ENCODE peak calls at places on chromosomes 16 and 17, in nine cellular contexts. W is transverse colon, Z is H1, O is breast epithelium, S is tibial nerve, B is K562, F is A549, I is esophagus squamous epithelium, A is right lobe of liver. R is an unnamed sample.

GRCh38 chr16:58661199-58661830 is 23.3 kb downstream of the SLC38A7 start:
- DNase-seq in S (no peak), I (no peak), Z (peak; percentile 19), F (peak; percentile 94), A (no peak), W (peak; percentile 38), O (no peak), B (peak; percentile 53), R (no peak)

GRCh38 chr16:30738984-30739951 is 9.0 kb upstream of the PHKG2 start:
- DNase-seq in S (no peak), Z (no peak), B (no peak), F (no peak), A (no peak), O (no peak), I (no peak), W (no peak), R (no peak)

GRCh38 chr16:10385725-10386516 is at the start of gene ATF7IP2:
- DNase-seq in B (peak; percentile 96), I (peak; percentile 45), O (peak; percentile 66), Z (peak; percentile 89), S (peak; percentile 38), A (peak; percentile 95), F (peak; percentile 96), W (peak; percentile 86), R (peak; percentile 80)

GRCh38 chr17:50256826-50257573 is 17.3 kb upstream of the TMEM92 start:
- DNase-seq in F (no peak), S (no peak), I (no peak), B (peak; percentile 47), O (no peak), A (no peak), Z (no peak), W (no peak), R (no peak)

GRCh38 chr17:49753959-49754391 is 10.0 kb downstream of the FAM117A start:
- DNase-seq in W (no peak), Z (no peak), O (no peak), I (no peak), B (peak; percentile 27), F (no peak), A (no peak), S (no peak), R (no peak)

GRCh38 chr16:7338826-7339225 is 6.2 kb downstream of the RBFOX1 start:
- DNase-seq in I (no peak), B (no peak), W (no peak), O (no peak), Z (no peak), S (no peak), F (no peak), A (no peak), R (no peak)

GRCh38 chr17:49343273-49343672 is 18.8 kb downstream of the ZNF652 start:
- DNase-seq in Z (no peak), O (no peak), S (no peak), A (no peak), W (no peak), B (no peak), F (no peak), I (no peak), R (no peak)

GRCh38 chr17:44314524-44314868 is 6.1 kb downstream of the RUNDC3A start:
- DNase-seq in I (no peak), B (no peak), S (no peak), Z (no peak), A (no peak), F (no peak), O (no peak), W (no peak), R (no peak)

GRCh38 chr17:47686661-47687327 is 7.2 kb upstream of the TBKBP1 start:
- DNase-seq in B (no peak), F (no peak), Z (no peak), S (no peak), O (no peak), W (no peak), A (no peak), I (no peak), R (no peak)

GRCh38 chr17:75878174-75878998 is at the start of gene TRIM47:
- DNase-seq in Z (no peak), I (no peak), O (peak; percentile 59), W (peak; percentile 78), B (peak; percentile 91), S (peak; percentile 55), F (peak; percentile 75), A (peak; percentile 79), R (peak; percentile 77)

GRCh38 chr17:77846531-77847085 is 111.9 kb upstream of the TNRC6C start:
- DNase-seq in O (no peak), B (no peak), I (no peak), S (no peak), W (no peak), A (peak; percentile 33), F (no peak), Z (no peak), R (no peak)

GRCh38 chr17:50432125-50432762 is 6.2 kb downstream of the ACSF2 start:
- DNase-seq in B (no peak), S (no peak), Z (no peak), I (no peak), A (no peak), O (no peak), F (no peak), W (no peak), R (no peak)

GRCh38 chr16:81647527-81647926 is 131.6 kb upstream of the PLCG2 start:
- DNase-seq in F (peak; percentile 80), A (no peak), Z (no peak), B (peak; percentile 59), O (no peak), S (no peak), I (no peak), W (no peak), R (no peak)

GRCh38 chr17:61116577-61116976 is 283.1 kb upstream of the TBX2 start:
- DNase-seq in O (no peak), S (no peak), W (no peak), I (no peak), A (no peak), F (no peak), Z (no peak), B (no peak), R (no peak)

GRCh38 chr17:61118871-61119270 is 280.8 kb upstream of the TBX2 start:
- DNase-seq in F (no peak), B (no peak), O (no peak), S (no peak), A (no peak), I (no peak), W (no peak), Z (no peak), R (no peak)

GRCh38 chr17:61122356-61122913 is 277.2 kb upstream of the TBX2 start:
- DNase-seq in I (no peak), W (no peak), Z (no peak), B (no peak), S (no peak), A (no peak), F (no peak), O (no peak), R (no peak)

GRCh38 chr17:61117983-61118382 is 281.7 kb upstream of the TBX2 start:
- DNase-seq in I (no peak), O (no peak), F (no peak), Z (no peak), S (no peak), W (no peak), A (no peak), B (no peak), R (no peak)
- TF ChIP-seq POLR2A in I (no peak), O (no peak), F (no peak), Z (no peak), S (no peak), W (no peak), A (no peak), B (no peak), R (no peak)

GRCh38 chr17:1774390-1775176 is 12.7 kb downstream of the SERPINF1 start:
- DNase-seq in S (no peak), W (no peak), I (no peak), A (no peak), Z (no peak), B (no peak), O (no peak), F (no peak), R (no peak)
- TF ChIP-seq POLR2A in S (no peak), W (no peak), I (no peak), A (no peak), Z (no peak), B (no peak), O (no peak), F (no peak), R (no peak)

DNA sequence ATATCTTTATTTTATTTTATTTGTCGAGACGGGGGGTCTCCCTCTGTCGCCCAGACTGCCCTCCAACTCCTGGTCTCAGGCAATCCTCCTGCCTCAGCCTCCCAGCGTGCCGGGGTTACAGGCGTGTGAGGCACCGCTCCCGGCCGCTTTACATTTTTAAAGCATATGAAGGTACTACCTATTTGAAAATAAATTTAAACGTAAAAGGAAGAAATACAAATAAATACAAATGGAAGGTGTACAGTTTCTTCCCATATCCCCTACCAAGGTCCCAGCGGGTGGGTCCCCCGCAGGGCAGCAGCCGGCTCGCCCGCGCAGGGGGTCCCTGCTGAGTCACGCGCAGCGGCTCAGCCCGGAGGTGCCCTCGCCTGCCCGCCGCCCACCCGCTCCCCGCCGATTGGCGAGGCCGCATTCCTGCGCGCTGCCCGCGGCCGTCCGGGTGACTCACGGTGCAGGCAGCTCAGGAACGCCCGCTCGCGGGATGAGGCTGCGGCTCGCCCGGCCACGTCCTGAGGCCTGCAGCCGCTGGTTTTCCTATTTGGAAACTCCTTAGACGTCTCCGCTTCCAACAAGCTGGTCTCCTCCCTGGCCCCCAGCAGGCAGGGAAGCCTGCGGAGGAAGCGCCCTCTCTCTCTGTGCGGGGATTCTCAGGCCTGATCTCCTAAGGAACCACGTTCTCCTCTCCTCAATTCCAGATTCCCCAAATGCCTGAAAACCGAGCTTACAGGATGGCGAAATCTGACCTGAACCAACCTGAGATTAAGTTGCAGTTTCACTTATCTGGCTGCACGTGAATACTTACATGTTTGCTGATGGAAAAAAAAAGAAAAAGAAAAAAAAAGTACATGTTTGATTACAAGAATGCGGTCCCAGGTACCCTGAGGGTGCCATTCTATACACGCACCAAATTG is 54.8 kb upstream of the MAP3K14 start:
- DNase-seq in W (peak; percentile 82), S (peak; percentile 54), Z (peak; percentile 84), F (peak; percentile 98), A (peak; percentile 82), I (no peak), O (peak; percentile 92), B (no peak), R (peak; percentile 72)
- TF ChIP-seq POLR2A in W (no peak), S (no peak), Z (peak; percentile 53), F (no peak), A (peak; percentile 85), I (no peak), O (peak; percentile 16), B (no peak), R (no peak)

GRCh38 chr16:9381908-9382307 is 290.5 kb downstream of the HAPSTR1 start:
- DNase-seq in I (no peak), W (no peak), Z (no peak), F (no peak), B (no peak), S (no peak), O (no peak), A (no peak), R (no peak)

GRCh38 chr16:9380221-9380620 is 288.8 kb downstream of the HAPSTR1 start:
- DNase-seq in A (no peak), O (no peak), B (no peak), I (no peak), W (no peak), S (no peak), F (no peak), Z (no peak), R (no peak)

GRCh38 chr16:9383281-9383680 is 291.8 kb downstream of the HAPSTR1 start:
- DNase-seq in S (no peak), W (no peak), O (no peak), B (no peak), I (no peak), A (no peak), F (no peak), Z (no peak), R (no peak)

GRCh38 chr16:9381399-9381798 is 290.0 kb downstream of the HAPSTR1 start:
- DNase-seq in F (no peak), A (no peak), W (no peak), I (no peak), B (no peak), Z (no peak), O (no peak), S (no peak), R (no peak)

GRCh38 chr16:9384141-9384540 is 292.7 kb downstream of the HAPSTR1 start:
- DNase-seq in A (no peak), W (no peak), I (no peak), Z (no peak), F (no peak), S (no peak), O (no peak), B (no peak), R (no peak)
- TF ChIP-seq POLR2A in A (no peak), W (no peak), I (no peak), Z (no peak), F (no peak), S (no peak), O (no peak), B (no peak), R (no peak)